ENCODE peak calls at places on chromosomes 7 and 10, in five cellular contexts. T, E, Y, K and N are unnamed samples.

GRCh38 chr10:75021851-75022250 is 89.6 kb upstream of the SAMD8 start:
- DNase-seq in T (no peak), E (no peak), Y (no peak), K (no peak), N (no peak)

GRCh38 chr10:98265403-98266378 is 2.3 kb downstream of the LOXL4 start:
- DNase-seq in T (no peak), E (no peak), Y (no peak), K (no peak), N (no peak)

GRCh38 chr10:33772370-33773331 is 438.2 kb upstream of the NRP1 start:
- DNase-seq in T (no peak), E (no peak), Y (peak), K (no peak), N (no peak)

GRCh38 chr7:70042533-70042932 is 444.3 kb downstream of the AUTS2 start:
- DNase-seq in T (no peak), E (no peak), Y (no peak), K (no peak), N (no peak)

GRCh38 chr10:21497177-21497807 is 28.2 kb downstream of the SKIDA1 start:
- DNase-seq in T (peak), E (no peak), Y (peak), K (peak), N (no peak)

GRCh38 chr10:58952747-58953466 is 223.5 kb upstream of the PHYHIPL start:
- DNase-seq in T (peak), E (no peak), Y (peak), K (no peak), N (peak)

GRCh38 chr7:11858026-11858425 is 26.0 kb upstream of the THSD7A start:
- DNase-seq in T (no peak), E (no peak), Y (no peak), K (no peak), N (no peak)

GRCh38 chr10:9823268-9823930 is 1194.3 kb upstream of the CELF2 start:
- DNase-seq in T (no peak), E (no peak), Y (no peak), K (no peak), N (no peak)

GRCh38 chr10:120505866-120506265 is 48.8 kb downstream of the PLPP4 start:
- DNase-seq in T (no peak), E (no peak), Y (no peak), K (no peak), N (no peak)

GRCh38 chr10:124955243-124955642 is 13.3 kb downstream of the ZRANB1 start:
- DNase-seq in T (no peak), E (no peak), Y (no peak), K (no peak), N (no peak)

GRCh38 chr7:18515067-18515466 is 19.5 kb downstream of the HDAC9 start:
- DNase-seq in T (no peak), E (no peak), Y (no peak), K (no peak), N (peak)

GRCh38 chr7:6417408-6417807 is 30.3 kb downstream of the DAGLB start:
- DNase-seq in T (no peak), E (no peak), Y (no peak), K (no peak), N (no peak)

GRCh38 chr7:111370002-111370401 is 192.3 kb downstream of the IMMP2L start:
- DNase-seq in T (no peak), E (no peak), Y (no peak), K (no peak), N (no peak)

GRCh38 chr10:114374141-114374791 is 30.0 kb downstream of the AFAP1L2 start:
- DNase-seq in T (no peak), E (no peak), Y (no peak), K (no peak), N (no peak)

GRCh38 chr10:5811387-5811821 is 1.8 kb downstream of the GDI2 start:
- DNase-seq in T (no peak), E (no peak), Y (no peak), K (no peak), N (no peak)

GRCh38 chr10:124674768-124675222 is 69.4 kb downstream of the FAM53B start:
- DNase-seq in T (no peak), E (no peak), Y (no peak), K (no peak), N (no peak)

GRCh38 chr10:88281592-88282268 is 301.4 kb downstream of the RNLS start:
- DNase-seq in T (no peak), E (no peak), Y (no peak), K (no peak), N (peak)

GRCh38 chr7:100431286-100431735 is 1.7 kb downstream of the MEPCE start:
- DNase-seq in T (no peak), E (no peak), Y (peak), K (no peak), N (no peak)

GRCh38 chr7:23546897-23547572 is 15.3 kb upstream of the TRA2A start:
- DNase-seq in T (peak), E (peak), Y (peak), K (peak), N (peak)

GRCh38 chr7:46369933-46370654 is 449.0 kb upstream of the IGFBP3 start:
- DNase-seq in T (no peak), E (no peak), Y (no peak), K (no peak), N (peak)

GRCh38 chr7:91047636-91048035 is 216.6 kb upstream of the FZD1 start:
- DNase-seq in T (no peak), E (no peak), Y (no peak), K (no peak), N (no peak)

GRCh38 chr10:43360086-43360485 is 11.3 kb upstream of the FXYD4 start:
- DNase-seq in T (no peak), E (no peak), Y (no peak), K (no peak), N (no peak)

GRCh38 chr7:79176859-79177477 is 276.5 kb downstream of the MAGI2 start:
- DNase-seq in T (peak), E (no peak), Y (no peak), K (peak), N (peak)

GRCh38 chr10:95280637-95281036 is 10.2 kb downstream of the PDLIM1 start:
- DNase-seq in T (no peak), E (no peak), Y (no peak), K (no peak), N (no peak)

GRCh38 chr7:43535810-43536585 is 46.9 kb upstream of the STK17A start:
- DNase-seq in T (no peak), E (no peak), Y (no peak), K (peak), N (peak)

GRCh38 chr10:79021331-79021907 is 47.3 kb upstream of the ZMIZ1 start:
- DNase-seq in T (no peak), E (no peak), Y (peak), K (no peak), N (no peak)